ENCODE peak calls at places on chromosomes 11 and 22, in six cellular contexts. One of them, this sample, is unnamed.

GRCh38 chr22:29263791-29264216 is 4.0 kb downstream of the RHBDD3 start:
- DNase-seq in B cell: no peak
- DNase-seq in Kasumi-1: no peak
- DNase-seq in NCI-H524 treated with DMSO at 0.1 percent for 48 hours: no peak
- DNase-seq in amniotic epithelial cell: no peak
- DNase-seq in amniotic stem cell: no peak
- DNase-seq in this sample: no peak

GRCh38 chr22:38694945-38695344 is 5.8 kb downstream of the JOSD1 start:
- DNase-seq in B cell: no peak
- DNase-seq in Kasumi-1: no peak
- DNase-seq in NCI-H524 treated with DMSO at 0.1 percent for 48 hours: no peak
- DNase-seq in amniotic epithelial cell: no peak
- DNase-seq in amniotic stem cell: no peak
- DNase-seq in this sample: no peak

GRCh38 chr11:120890921-120891320 is 133.0 kb upstream of the TBCEL start:
- DNase-seq in B cell: no peak
- DNase-seq in Kasumi-1: no peak
- DNase-seq in NCI-H524 treated with DMSO at 0.1 percent for 48 hours: no peak
- DNase-seq in amniotic epithelial cell: no peak
- DNase-seq in amniotic stem cell: no peak
- DNase-seq in this sample: no peak

GRCh38 chr11:15912291-15912690 is 444.1 kb downstream of the SOX6 start:
- DNase-seq in B cell: no peak
- DNase-seq in Kasumi-1: no peak
- DNase-seq in NCI-H524 treated with DMSO at 0.1 percent for 48 hours: no peak
- DNase-seq in amniotic epithelial cell: no peak
- DNase-seq in amniotic stem cell: no peak
- DNase-seq in this sample: no peak

GRCh38 chr11:128066429-128066828 is 520.9 kb downstream of the ETS1 start:
- DNase-seq in B cell: no peak
- DNase-seq in Kasumi-1: no peak
- DNase-seq in NCI-H524 treated with DMSO at 0.1 percent for 48 hours: no peak
- DNase-seq in amniotic epithelial cell: no peak
- DNase-seq in amniotic stem cell: no peak
- DNase-seq in this sample: no peak

GRCh38 chr11:97259434-97259833 is 869.6 kb downstream of the JRKL start:
- DNase-seq in B cell: no peak
- DNase-seq in Kasumi-1: no peak
- DNase-seq in NCI-H524 treated with DMSO at 0.1 percent for 48 hours: no peak
- DNase-seq in amniotic epithelial cell: no peak
- DNase-seq in amniotic stem cell: no peak
- DNase-seq in this sample: no peak

GRCh38 chr11:8192016-8192895 is 23.4 kb upstream of the RIC3 start:
- DNase-seq in B cell: peak; percentile 67
- DNase-seq in Kasumi-1: peak; percentile 63
- DNase-seq in NCI-H524 treated with DMSO at 0.1 percent for 48 hours: peak; percentile 31
- DNase-seq in amniotic epithelial cell: peak; percentile 56
- DNase-seq in amniotic stem cell: peak; percentile 24
- DNase-seq in this sample: no peak

GRCh38 chr11:64745219-64745522 is 1.2 kb upstream of the RASGRP2 start:
- DNase-seq in B cell: peak; percentile 96
- DNase-seq in Kasumi-1: peak; percentile 87
- DNase-seq in NCI-H524 treated with DMSO at 0.1 percent for 48 hours: no peak
- DNase-seq in amniotic epithelial cell: no peak
- DNase-seq in amniotic stem cell: no peak
- DNase-seq in this sample: peak; percentile 91

GRCh38 chr11:46416656-46417055 is 25.1 kb upstream of the CHRM4 start:
- DNase-seq in B cell: no peak
- DNase-seq in Kasumi-1: no peak
- DNase-seq in NCI-H524 treated with DMSO at 0.1 percent for 48 hours: no peak
- DNase-seq in amniotic epithelial cell: no peak
- DNase-seq in amniotic stem cell: no peak
- DNase-seq in this sample: no peak

GRCh38 chr11:298406-299065 is 790 bp downstream of the IFITM5 start:
- DNase-seq in B cell: no peak
- DNase-seq in Kasumi-1: no peak
- DNase-seq in NCI-H524 treated with DMSO at 0.1 percent for 48 hours: no peak
- DNase-seq in amniotic epithelial cell: no peak
- DNase-seq in amniotic stem cell: no peak
- DNase-seq in this sample: peak; percentile 70

GRCh38 chr11:102320166-102320565 is 2.9 kb downstream of the BIRC3 start:
- DNase-seq in B cell: no peak
- DNase-seq in Kasumi-1: no peak
- DNase-seq in NCI-H524 treated with DMSO at 0.1 percent for 48 hours: no peak
- DNase-seq in amniotic epithelial cell: no peak
- DNase-seq in amniotic stem cell: no peak
- DNase-seq in this sample: no peak

GRCh38 chr22:38383417-38383816 is 66.2 kb upstream of the CSNK1E start:
- DNase-seq in B cell: no peak
- DNase-seq in Kasumi-1: no peak
- DNase-seq in NCI-H524 treated with DMSO at 0.1 percent for 48 hours: no peak
- DNase-seq in amniotic epithelial cell: no peak
- DNase-seq in amniotic stem cell: no peak
- DNase-seq in this sample: no peak

GRCh38 chr11:60871378-60872061 is 4.2 kb downstream of the ZP1 start:
- DNase-seq in B cell: no peak
- DNase-seq in Kasumi-1: no peak
- DNase-seq in NCI-H524 treated with DMSO at 0.1 percent for 48 hours: no peak
- DNase-seq in amniotic epithelial cell: peak; percentile 35
- DNase-seq in amniotic stem cell: no peak
- DNase-seq in this sample: no peak

GRCh38 chr11:100863080-100863581 is 176.0 kb downstream of the ARHGAP42 start:
- DNase-seq in B cell: no peak
- DNase-seq in Kasumi-1: no peak
- DNase-seq in NCI-H524 treated with DMSO at 0.1 percent for 48 hours: peak; percentile 75
- DNase-seq in amniotic epithelial cell: peak; percentile 95
- DNase-seq in amniotic stem cell: peak; percentile 33
- DNase-seq in this sample: no peak

GRCh38 chr11:57031541-57031940 is 42.8 kb downstream of the OR5AK2 start:
- DNase-seq in B cell: no peak
- DNase-seq in Kasumi-1: no peak
- DNase-seq in NCI-H524 treated with DMSO at 0.1 percent for 48 hours: no peak
- DNase-seq in amniotic epithelial cell: no peak
- DNase-seq in amniotic stem cell: no peak
- DNase-seq in this sample: no peak

GRCh38 chr11:18669211-18669593 is 29.4 kb upstream of the TMEM86A start:
- DNase-seq in B cell: no peak
- DNase-seq in Kasumi-1: no peak
- DNase-seq in NCI-H524 treated with DMSO at 0.1 percent for 48 hours: no peak
- DNase-seq in amniotic epithelial cell: peak; percentile 7
- DNase-seq in amniotic stem cell: no peak
- DNase-seq in this sample: no peak

GRCh38 chr22:46673677-46674236 is 53.6 kb downstream of the GRAMD4 start:
- DNase-seq in B cell: no peak
- DNase-seq in Kasumi-1: no peak
- DNase-seq in NCI-H524 treated with DMSO at 0.1 percent for 48 hours: no peak
- DNase-seq in amniotic epithelial cell: no peak
- DNase-seq in amniotic stem cell: no peak
- DNase-seq in this sample: no peak

GRCh38 chr11:1085440-1086170 is 10.9 kb downstream of the MUC2 start:
- DNase-seq in B cell: no peak
- DNase-seq in Kasumi-1: no peak
- DNase-seq in NCI-H524 treated with DMSO at 0.1 percent for 48 hours: no peak
- DNase-seq in amniotic epithelial cell: no peak
- DNase-seq in amniotic stem cell: no peak
- DNase-seq in this sample: peak; percentile 69

GRCh38 chr22:38518620-38519019 is 12.5 kb upstream of the DDX17 start:
- DNase-seq in B cell: no peak
- DNase-seq in Kasumi-1: no peak
- DNase-seq in NCI-H524 treated with DMSO at 0.1 percent for 48 hours: no peak
- DNase-seq in amniotic epithelial cell: no peak
- DNase-seq in amniotic stem cell: no peak
- DNase-seq in this sample: no peak

This sample was measured in aorta.